ENCODE peak calls at places on chromosomes 1 and 21, in six cellular contexts. One of them, this sample, is unnamed.

GRCh38 chr1:39394598-39394997 is 96.8 kb upstream of the BMP8A start:
- DNase-seq in IMR-90: no peak
- DNase-seq in HepG2: no peak
- DNase-seq in osteoblast: no peak
- DNase-seq in keratinocyte: no peak
- DNase-seq in H9: no peak
- DNase-seq in this sample: peak; percentile 45

GRCh38 chr1:39158330-39159086 is 46.0 kb upstream of the MACF1 start:
- DNase-seq in IMR-90: peak; percentile 74
- DNase-seq in HepG2: peak; percentile 99
- DNase-seq in osteoblast: peak; percentile 13
- DNase-seq in keratinocyte: no peak
- DNase-seq in H9: peak; percentile 84
- DNase-seq in this sample: peak; percentile 92

GRCh38 chr1:199033709-199034108 is 394.9 kb downstream of the PTPRC start:
- DNase-seq in IMR-90: no peak
- DNase-seq in HepG2: no peak
- DNase-seq in osteoblast: no peak
- DNase-seq in keratinocyte: no peak
- DNase-seq in H9: no peak
- DNase-seq in this sample: no peak

GRCh38 chr1:227886993-227887696 is 60.6 kb downstream of the WNT9A start:
- DNase-seq in IMR-90: peak; percentile 45
- DNase-seq in HepG2: no peak
- DNase-seq in osteoblast: peak; percentile 89
- DNase-seq in keratinocyte: no peak
- DNase-seq in H9: peak; percentile 57
- DNase-seq in this sample: peak; percentile 89

GRCh38 chr1:94928293-94928939 is 1.5 kb upstream of the CNN3 start:
- DNase-seq in IMR-90: no peak
- DNase-seq in HepG2: no peak
- DNase-seq in osteoblast: no peak
- DNase-seq in keratinocyte: no peak
- DNase-seq in H9: no peak
- DNase-seq in this sample: no peak

GRCh38 chr21:36803801-36804452 is 105.0 kb downstream of the SIM2 start:
- DNase-seq in IMR-90: no peak
- DNase-seq in HepG2: no peak
- DNase-seq in osteoblast: no peak
- DNase-seq in keratinocyte: no peak
- DNase-seq in H9: no peak
- DNase-seq in this sample: no peak

GRCh38 chr1:24490101-24490781 is 12.4 kb upstream of the RCAN3 start:
- DNase-seq in IMR-90: no peak
- DNase-seq in HepG2: no peak
- DNase-seq in osteoblast: no peak
- DNase-seq in keratinocyte: no peak
- DNase-seq in H9: no peak
- DNase-seq in this sample: no peak

GRCh38 chr21:39022901-39023693 is 160.2 kb downstream of the PSMG1 start:
- DNase-seq in IMR-90: peak; percentile 28
- DNase-seq in HepG2: peak; percentile 37
- DNase-seq in osteoblast: peak; percentile 85
- DNase-seq in keratinocyte: no peak
- DNase-seq in H9: no peak
- DNase-seq in this sample: no peak

GRCh38 chr1:233543338-233544255 is 70.3 kb upstream of the KCNK1 start:
- DNase-seq in IMR-90: peak; percentile 33
- DNase-seq in HepG2: peak; percentile 2
- DNase-seq in osteoblast: peak; percentile 94
- DNase-seq in keratinocyte: peak; percentile 77
- DNase-seq in H9: no peak
- DNase-seq in this sample: peak; percentile 85

GRCh38 chr1:149977345-149977744 is 33.2 kb downstream of the OTUD7B start:
- DNase-seq in IMR-90: no peak
- DNase-seq in HepG2: no peak
- DNase-seq in osteoblast: no peak
- DNase-seq in keratinocyte: no peak
- DNase-seq in H9: no peak
- DNase-seq in this sample: no peak

GRCh38 chr1:230861970-230862595 is 6.2 kb downstream of the C1orf198 start:
- DNase-seq in IMR-90: peak; percentile 89
- DNase-seq in HepG2: no peak
- DNase-seq in osteoblast: no peak
- DNase-seq in keratinocyte: no peak
- DNase-seq in H9: no peak
- DNase-seq in this sample: no peak

GRCh38 chr1:234212764-234213406 is 160.4 kb upstream of the COA6 start:
- DNase-seq in IMR-90: peak; percentile 26
- DNase-seq in HepG2: peak; percentile 53
- DNase-seq in osteoblast: no peak
- DNase-seq in keratinocyte: peak; percentile 70
- DNase-seq in H9: peak; percentile 70
- DNase-seq in this sample: peak; percentile 56

GRCh38 chr21:28627691-28628090 is 365.0 kb downstream of the LTN1 start:
- DNase-seq in IMR-90: no peak
- DNase-seq in HepG2: no peak
- DNase-seq in osteoblast: no peak
- DNase-seq in keratinocyte: no peak
- DNase-seq in H9: no peak
- DNase-seq in this sample: no peak

GRCh38 chr1:37448691-37449417 is 25.5 kb upstream of the ZC3H12A start:
- DNase-seq in IMR-90: peak; percentile 8
- DNase-seq in HepG2: no peak
- DNase-seq in osteoblast: no peak
- DNase-seq in keratinocyte: peak; percentile 98
- DNase-seq in H9: no peak
- DNase-seq in this sample: no peak

GRCh38 chr1:115089443-115090340 is at the start of gene TSPAN2:
- DNase-seq in IMR-90: peak; percentile 59
- DNase-seq in HepG2: no peak
- DNase-seq in osteoblast: peak; percentile 96
- DNase-seq in keratinocyte: no peak
- DNase-seq in H9: peak; percentile 96
- DNase-seq in this sample: peak; percentile 70

GRCh38 chr21:27739187-27739586 is 772.3 kb upstream of the ADAMTS5 start:
- DNase-seq in IMR-90: no peak
- DNase-seq in HepG2: no peak
- DNase-seq in osteoblast: no peak
- DNase-seq in keratinocyte: no peak
- DNase-seq in H9: no peak
- DNase-seq in this sample: no peak

GRCh38 chr1:28392027-28392652 is 22.6 kb downstream of the PHACTR4 start:
- DNase-seq in IMR-90: peak; percentile 92
- DNase-seq in HepG2: no peak
- DNase-seq in osteoblast: peak; percentile 83
- DNase-seq in keratinocyte: no peak
- DNase-seq in H9: no peak
- DNase-seq in this sample: peak; percentile 44

GRCh38 chr1:93672069-93672468 is 9.6 kb downstream of the BCAR3 start:
- DNase-seq in IMR-90: peak; percentile 93
- DNase-seq in HepG2: no peak
- DNase-seq in osteoblast: no peak
- DNase-seq in keratinocyte: no peak
- DNase-seq in H9: no peak
- DNase-seq in this sample: peak; percentile 91
- H4K20me1 ChIP-seq in IMR-90: peaks cover 86% of the 10 kb centered on the region
- H4K20me1 ChIP-seq in HepG2: no peaks in the 10 kb centered on the region
- H4K20me1 ChIP-seq in osteoblast: peaks cover 75% of the 10 kb centered on the region
- H4K20me1 ChIP-seq in keratinocyte: peaks cover 71% of the 10 kb centered on the region
- H4K20me1 ChIP-seq in H9: no peaks in the 10 kb centered on the region
- H4K20me1 ChIP-seq in this sample: no peaks in the 10 kb centered on the region

GRCh38 chr1:67988066-67988465 is 62.4 kb downstream of the DIRAS3 start:
- DNase-seq in IMR-90: no peak
- DNase-seq in HepG2: no peak
- DNase-seq in osteoblast: no peak
- DNase-seq in keratinocyte: no peak
- DNase-seq in H9: no peak
- DNase-seq in this sample: no peak

GRCh38 chr1:67983867-67984266 is 66.6 kb downstream of the DIRAS3 start:
- DNase-seq in IMR-90: no peak
- DNase-seq in HepG2: no peak
- DNase-seq in osteoblast: peak; percentile 23
- DNase-seq in keratinocyte: no peak
- DNase-seq in H9: no peak
- DNase-seq in this sample: no peak

GRCh38 chr1:67987046-67987799 is 63.2 kb downstream of the DIRAS3 start:
- DNase-seq in IMR-90: peak; percentile 96
- DNase-seq in HepG2: no peak
- DNase-seq in osteoblast: peak; percentile 77
- DNase-seq in keratinocyte: no peak
- DNase-seq in H9: no peak
- DNase-seq in this sample: peak; percentile 13
- H3K27ac ChIP-seq in IMR-90: peak overlapping the region; percentile 43
- H3K27ac ChIP-seq in HepG2: no peak overlapping the region
- H3K27ac ChIP-seq in osteoblast: peak overlapping the region; percentile 62
- H3K27ac ChIP-seq in keratinocyte: no peak overlapping the region
- H3K27ac ChIP-seq in H9: no peak overlapping the region
- H3K27ac ChIP-seq in this sample: no peak overlapping the region

DNA sequence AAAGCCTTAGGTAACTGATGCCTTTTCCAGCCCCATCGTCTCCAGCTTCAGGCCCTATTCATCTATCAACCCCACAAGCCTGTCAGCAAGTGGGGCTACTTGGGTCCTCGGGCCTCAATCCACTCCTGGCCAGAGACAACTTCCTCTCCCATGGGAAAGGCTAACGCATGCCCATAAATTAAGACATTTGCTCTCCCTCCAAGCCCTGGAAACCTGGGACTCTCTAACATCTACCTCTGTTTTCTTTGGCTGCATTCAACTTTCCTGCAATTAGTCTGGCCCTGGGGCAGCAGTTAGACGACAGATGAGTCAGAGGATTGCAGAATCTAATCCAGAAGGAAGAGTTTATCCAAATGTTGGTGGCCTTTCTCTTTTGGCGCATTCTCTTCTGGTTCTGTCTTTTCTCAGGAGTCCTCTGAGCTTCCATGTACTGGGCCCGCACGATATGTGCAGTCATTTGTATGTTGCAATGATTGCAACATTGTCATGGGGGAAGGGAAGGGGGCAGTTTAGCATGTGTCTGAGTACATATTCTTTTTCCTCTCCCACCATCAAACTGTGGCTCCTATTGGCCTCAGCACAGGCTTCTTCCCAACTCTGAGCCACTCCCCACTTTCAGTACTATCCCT is 54.4 kb downstream of the NAV1 start:
- DNase-seq in IMR-90: peak; percentile 97
- DNase-seq in HepG2: no peak
- DNase-seq in osteoblast: peak; percentile 92
- DNase-seq in keratinocyte: no peak
- DNase-seq in H9: no peak
- DNase-seq in this sample: peak; percentile 74
- H4K20me1 ChIP-seq in IMR-90: peaks cover 32% of the 10 kb centered on the region
- H4K20me1 ChIP-seq in HepG2: peaks cover 4% of the 10 kb centered on the region
- H4K20me1 ChIP-seq in osteoblast: peaks cover 11% of the 10 kb centered on the region
- H4K20me1 ChIP-seq in keratinocyte: no peaks in the 10 kb centered on the region
- H4K20me1 ChIP-seq in H9: no peaks in the 10 kb centered on the region
- H4K20me1 ChIP-seq in this sample: no peaks in the 10 kb centered on the region

GRCh38 chr1:924619-925323 is 1.0 kb downstream of the SAMD11 start:
- DNase-seq in IMR-90: peak; percentile 36
- DNase-seq in HepG2: no peak
- DNase-seq in osteoblast: peak; percentile 96
- DNase-seq in keratinocyte: no peak
- DNase-seq in H9: peak; percentile 62
- DNase-seq in this sample: peak; percentile 69
- H3K27ac ChIP-seq in IMR-90: peak overlapping the region; percentile 23
- H3K27ac ChIP-seq in HepG2: no peak overlapping the region
- H3K27ac ChIP-seq in osteoblast: no peak overlapping the region
- H3K27ac ChIP-seq in keratinocyte: no peak overlapping the region
- H3K27ac ChIP-seq in H9: no peak overlapping the region
- H3K27ac ChIP-seq in this sample: no peak overlapping the region